ENCODE peak calls at places on chromosomes 2 and 18, in eight cellular contexts. F, W, T, O, K, Y, P and L are unnamed samples.

GRCh38 chr2:26318950-26319349 is 27.0 kb upstream of the SELENOI start:
- DNase-seq in F (no peak), W (no peak), T (no peak), O (no peak), K (peak), Y (no peak), P (no peak), L (no peak)

GRCh38 chr2:158724803-158725271 is 70.3 kb upstream of the DAPL1 start:
- DNase-seq in F (peak), W (peak), T (no peak), O (no peak), K (no peak), Y (no peak), P (no peak), L (no peak)

GRCh38 chr2:212124597-212124996 is 414.0 kb downstream of the ERBB4 start:
- DNase-seq in F (peak), W (no peak), T (no peak), O (no peak), K (peak), Y (no peak), P (no peak), L (no peak)

GRCh38 chr2:170354855-170355649 is 177.1 kb downstream of the MYO3B start:
- DNase-seq in F (no peak), W (no peak), T (no peak), O (no peak), K (no peak), Y (no peak), P (no peak), L (no peak)

GRCh38 chr2:47656715-47657600 is 126.0 kb upstream of the MSH6 start:
- DNase-seq in F (no peak), W (peak), T (no peak), O (no peak), K (no peak), Y (no peak), P (no peak), L (no peak)

GRCh38 chr18:49100226-49100968 is 149.6 kb upstream of the SMAD7 start:
- DNase-seq in F (no peak), W (no peak), T (no peak), O (no peak), K (peak), Y (no peak), P (no peak), L (no peak)

GRCh38 chr2:241483305-241483704 is 25.1 kb downstream of the STK25 start:
- DNase-seq in F (no peak), W (no peak), T (no peak), O (no peak), K (no peak), Y (no peak), P (no peak), L (no peak)

GRCh38 chr18:45722899-45723298 is 1.1 kb upstream of the SLC14A1 start:
- DNase-seq in F (peak), W (peak), T (peak), O (peak), K (peak), Y (peak), P (peak), L (peak)

GRCh38 chr2:199833525-199833924 is 17.5 kb downstream of the FTCDNL1 start:
- DNase-seq in F (no peak), W (no peak), T (no peak), O (no peak), K (no peak), Y (no peak), P (no peak), L (no peak)

GRCh38 chr2:37862620-37863019 is 62.5 kb upstream of the RMDN2 start:
- DNase-seq in F (no peak), W (no peak), T (no peak), O (no peak), K (no peak), Y (no peak), P (no peak), L (no peak)

GRCh38 chr2:230849633-230850357 is 14.9 kb upstream of the ITM2C start:
- DNase-seq in F (peak), W (no peak), T (no peak), O (peak), K (peak), Y (no peak), P (peak), L (no peak)

GRCh38 chr2:38620282-38620977 is 17.7 kb upstream of the HNRNPLL start:
- DNase-seq in F (peak), W (peak), T (no peak), O (no peak), K (no peak), Y (no peak), P (no peak), L (no peak)

GRCh38 chr18:48003426-48004349 is 73.2 kb upstream of the SMAD2 start:
- DNase-seq in F (peak), W (peak), T (no peak), O (no peak), K (no peak), Y (no peak), P (no peak), L (no peak)

GRCh38 chr18:75607701-75608100 is 180.2 kb upstream of the SMIM21 start:
- DNase-seq in F (no peak), W (no peak), T (no peak), O (no peak), K (no peak), Y (no peak), P (no peak), L (no peak)

GRCh38 chr2:73830871-73831401 is 2.2 kb downstream of the STAMBP start:
- DNase-seq in F (no peak), W (peak), T (no peak), O (no peak), K (no peak), Y (no peak), P (no peak), L (peak)

GRCh38 chr2:228507870-228508269 is 326.4 kb upstream of the SPHKAP start:
- DNase-seq in F (no peak), W (no peak), T (no peak), O (no peak), K (peak), Y (no peak), P (no peak), L (no peak)

GRCh38 chr2:113133696-113134558 is 6.5 kb downstream of the IL1RN start:
- DNase-seq in F (no peak), W (peak), T (no peak), O (no peak), K (no peak), Y (no peak), P (no peak), L (no peak)

GRCh38 chr2:42914314-42914713 is 121.9 kb upstream of the HAAO start:
- DNase-seq in F (no peak), W (no peak), T (no peak), O (no peak), K (no peak), Y (no peak), P (no peak), L (no peak)

GRCh38 chr2:128710770-128711169 is 392.1 kb upstream of the HS6ST1 start:
- DNase-seq in F (no peak), W (no peak), T (no peak), O (no peak), K (no peak), Y (no peak), P (no peak), L (no peak)

GRCh38 chr2:191166111-191166755 is 15.4 kb upstream of the STAT4 start:
- DNase-seq in F (peak), W (peak), T (no peak), O (no peak), K (peak), Y (no peak), P (no peak), L (no peak)

GRCh38 chr2:109275120-109276040 is 146.4 kb downstream of the SH3RF3 start:
- DNase-seq in F (no peak), W (no peak), T (no peak), O (no peak), K (no peak), Y (no peak), P (no peak), L (no peak)

GRCh38 chr2:208565690-208566421 is 159.3 kb downstream of the PTH2R start:
- DNase-seq in F (no peak), W (no peak), T (no peak), O (no peak), K (no peak), Y (no peak), P (no peak), L (no peak)

GRCh38 chr2:205657579-205657978 is 24.7 kb upstream of the NRP2 start:
- DNase-seq in F (no peak), W (no peak), T (no peak), O (no peak), K (no peak), Y (no peak), P (no peak), L (no peak)

GRCh38 chr2:31828891-31829290 is 181.9 kb downstream of the MEMO1 start:
- DNase-seq in F (no peak), W (no peak), T (no peak), O (no peak), K (no peak), Y (no peak), P (no peak), L (no peak)

GRCh38 chr18:34354351-34354750 is 129.6 kb upstream of the NOL4 start:
- DNase-seq in F (no peak), W (no peak), T (no peak), O (no peak), K (no peak), Y (no peak), P (no peak), L (no peak)

GRCh38 chr2:126467367-126468054 is 188.4 kb upstream of the GYPC start:
- DNase-seq in F (no peak), W (no peak), T (no peak), O (peak), K (no peak), Y (no peak), P (no peak), L (no peak)

GRCh38 chr2:20079546-20080115 is 28.2 kb upstream of the LAPTM4A start:
- DNase-seq in F (no peak), W (no peak), T (no peak), O (no peak), K (no peak), Y (no peak), P (no peak), L (no peak)

GRCh38 chr18:26655614-26656400 is 107.5 kb upstream of the KCTD1 start:
- DNase-seq in F (peak), W (peak), T (no peak), O (peak), K (peak), Y (peak), P (no peak), L (no peak)

GRCh38 chr2:109726666-109727270 is 67.3 kb upstream of the RGPD5 start:
- DNase-seq in F (no peak), W (no peak), T (no peak), O (no peak), K (no peak), Y (no peak), P (no peak), L (no peak)

GRCh38 chr18:8379187-8379941 is 229.9 kb upstream of the RAB12 start:
- DNase-seq in F (no peak), W (no peak), T (no peak), O (no peak), K (no peak), Y (no peak), P (no peak), L (no peak)

GRCh38 chr18:8380926-8381325 is 228.3 kb upstream of the RAB12 start:
- DNase-seq in F (no peak), W (no peak), T (no peak), O (no peak), K (no peak), Y (no peak), P (no peak), L (no peak)

GRCh38 chr18:8381801-8382459 is 227.3 kb upstream of the RAB12 start:
- DNase-seq in F (no peak), W (no peak), T (no peak), O (no peak), K (peak), Y (no peak), P (no peak), L (no peak)

GRCh38 chr18:8375899-8376512 is 233.2 kb upstream of the RAB12 start:
- DNase-seq in F (no peak), W (no peak), T (no peak), O (no peak), K (no peak), Y (no peak), P (no peak), L (no peak)

DNA sequence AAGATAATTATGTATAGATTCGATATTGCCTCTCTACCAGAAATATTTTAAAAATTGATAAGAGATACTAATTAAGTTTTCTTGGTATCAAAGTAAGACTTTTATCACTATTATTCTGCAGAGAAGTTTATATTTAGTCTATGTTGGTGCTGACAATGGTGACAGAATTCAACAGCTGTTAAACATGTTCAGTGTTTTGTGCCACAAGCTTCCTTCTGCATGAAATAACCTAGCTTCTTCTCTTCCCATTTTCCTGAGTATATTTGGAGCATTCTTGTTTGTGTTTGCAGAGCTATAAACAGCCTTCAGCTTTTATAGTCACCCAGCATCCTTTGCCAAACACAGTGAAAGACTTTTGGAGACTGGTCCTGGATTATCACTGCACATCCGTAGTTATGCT is 229.2 kb upstream of the RAB12 start:
- DNase-seq in F (no peak), W (no peak), T (no peak), O (no peak), K (no peak), Y (no peak), P (no peak), L (no peak)
- H3K4me2 ChIP-seq in F (no peak), W (no peak), T (no peak), O (no peak), K (no peak), Y (no peak), P (no peak), L (no peak)

DNA sequence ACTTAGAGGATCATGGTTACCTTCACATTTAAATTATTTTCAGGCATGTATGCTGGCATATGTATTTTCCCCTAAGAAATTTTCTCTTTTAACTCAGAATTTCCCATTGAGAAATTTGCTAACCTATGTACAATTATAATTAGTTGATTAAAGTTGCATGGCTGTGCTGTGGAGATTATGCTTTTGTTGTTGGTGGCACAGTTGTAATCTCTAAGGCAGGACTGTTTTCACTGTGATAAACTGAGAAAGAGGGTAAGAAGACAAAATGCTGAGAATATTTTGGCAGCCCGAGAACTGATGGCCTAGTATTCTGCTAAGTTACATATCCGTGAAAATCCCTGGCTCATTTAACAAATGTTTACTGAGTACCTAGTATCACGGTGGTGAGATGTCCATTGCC is 1.4 kb downstream of the VRK2 start:
- DNase-seq in F (no peak), W (no peak), T (no peak), O (no peak), K (no peak), Y (no peak), P (peak), L (no peak)
- H3K4me2 ChIP-seq in F (peak), W (peak), T (peak), O (peak), K (peak), Y (no peak), P (peak), L (peak)

DNA sequence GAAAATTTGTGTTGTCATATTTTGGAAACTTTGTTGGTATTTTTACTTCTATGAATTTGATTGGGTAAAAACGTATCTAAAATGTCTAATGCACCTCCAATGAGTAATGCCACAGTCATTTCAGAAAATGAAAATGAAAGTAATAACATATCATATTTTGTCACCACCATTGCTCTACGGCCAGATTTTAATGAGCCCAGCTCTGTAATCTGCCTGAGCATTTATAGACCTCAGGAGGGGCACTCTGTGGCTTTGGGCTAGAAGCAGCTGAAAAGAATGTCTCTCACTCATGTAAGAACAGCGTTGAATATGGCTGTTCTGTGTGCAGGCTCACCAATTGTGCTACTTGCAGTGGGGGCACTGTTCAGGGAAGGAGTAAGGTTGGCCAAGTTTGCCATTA is 32.7 kb upstream of the ABCA12 start:
- DNase-seq in F (no peak), W (no peak), T (peak), O (peak), K (no peak), Y (no peak), P (no peak), L (no peak)
- H3K4me2 ChIP-seq in F (peak), W (peak), T (peak), O (peak), K (no peak), Y (peak), P (no peak), L (peak)

GRCh38 chr2:117335967-117336366 is 478.5 kb upstream of the DDX18 start:
- DNase-seq in F (no peak), W (no peak), T (no peak), O (no peak), K (no peak), Y (no peak), P (no peak), L (no peak)
- H3K4me2 ChIP-seq in F (no peak), W (no peak), T (no peak), O (no peak), K (no peak), Y (no peak), P (no peak), L (no peak)

GRCh38 chr2:4502230-4502843 is 799.0 kb downstream of the DCDC2C start:
- DNase-seq in F (no peak), W (no peak), T (no peak), O (no peak), K (no peak), Y (no peak), P (no peak), L (no peak)

GRCh38 chr2:4507706-4508105 is 804.3 kb downstream of the DCDC2C start:
- DNase-seq in F (no peak), W (no peak), T (no peak), O (no peak), K (peak), Y (no peak), P (no peak), L (no peak)
- H3K4me2 ChIP-seq in F (no peak), W (no peak), T (no peak), O (no peak), K (no peak), Y (no peak), P (no peak), L (no peak)

GRCh38 chr2:101826716-101827115 is 129.2 kb downstream of the MAP4K4 start:
- DNase-seq in F (no peak), W (no peak), T (no peak), O (no peak), K (no peak), Y (no peak), P (no peak), L (no peak)

GRCh38 chr2:101828267-101829017 is 130.9 kb downstream of the MAP4K4 start:
- DNase-seq in F (no peak), W (no peak), T (no peak), O (peak), K (no peak), Y (no peak), P (no peak), L (no peak)

GRCh38 chr2:101829429-101829828 is 131.9 kb downstream of the MAP4K4 start:
- DNase-seq in F (no peak), W (no peak), T (no peak), O (peak), K (no peak), Y (no peak), P (no peak), L (no peak)

GRCh38 chr2:101829018-101829396 is 131.5 kb downstream of the MAP4K4 start:
- DNase-seq in F (no peak), W (no peak), T (no peak), O (no peak), K (no peak), Y (no peak), P (no peak), L (no peak)

GRCh38 chr2:101827246-101827645 is 129.7 kb downstream of the MAP4K4 start:
- DNase-seq in F (peak), W (peak), T (no peak), O (no peak), K (no peak), Y (no peak), P (peak), L (no peak)
- H3K4me2 ChIP-seq in F (peak), W (peak), T (no peak), O (peak), K (no peak), Y (peak), P (no peak), L (peak)

DNA sequence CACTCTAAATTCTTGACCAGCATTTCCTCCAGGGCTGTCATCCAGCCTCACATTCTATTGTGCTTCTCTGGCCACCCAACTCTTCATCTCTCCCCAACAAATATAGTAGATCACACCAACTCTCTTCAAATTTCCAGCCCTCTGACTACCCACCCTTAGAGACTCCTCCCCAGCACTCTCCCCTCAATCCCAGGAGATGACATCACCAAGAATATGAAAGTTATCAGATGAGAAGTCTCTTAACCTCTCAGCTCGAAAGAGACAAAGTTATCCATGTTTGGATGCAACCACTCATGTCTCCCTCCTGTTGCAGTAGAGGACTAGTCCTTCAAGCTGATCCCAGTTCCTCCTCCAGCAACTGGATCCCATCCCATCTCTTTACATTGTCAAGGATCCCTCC is 47.1 kb downstream of the LBH start:
- DNase-seq in F (no peak), W (no peak), T (no peak), O (no peak), K (no peak), Y (no peak), P (no peak), L (no peak)
- H3K4me2 ChIP-seq in F (no peak), W (no peak), T (no peak), O (no peak), K (no peak), Y (no peak), P (no peak), L (no peak)

DNA sequence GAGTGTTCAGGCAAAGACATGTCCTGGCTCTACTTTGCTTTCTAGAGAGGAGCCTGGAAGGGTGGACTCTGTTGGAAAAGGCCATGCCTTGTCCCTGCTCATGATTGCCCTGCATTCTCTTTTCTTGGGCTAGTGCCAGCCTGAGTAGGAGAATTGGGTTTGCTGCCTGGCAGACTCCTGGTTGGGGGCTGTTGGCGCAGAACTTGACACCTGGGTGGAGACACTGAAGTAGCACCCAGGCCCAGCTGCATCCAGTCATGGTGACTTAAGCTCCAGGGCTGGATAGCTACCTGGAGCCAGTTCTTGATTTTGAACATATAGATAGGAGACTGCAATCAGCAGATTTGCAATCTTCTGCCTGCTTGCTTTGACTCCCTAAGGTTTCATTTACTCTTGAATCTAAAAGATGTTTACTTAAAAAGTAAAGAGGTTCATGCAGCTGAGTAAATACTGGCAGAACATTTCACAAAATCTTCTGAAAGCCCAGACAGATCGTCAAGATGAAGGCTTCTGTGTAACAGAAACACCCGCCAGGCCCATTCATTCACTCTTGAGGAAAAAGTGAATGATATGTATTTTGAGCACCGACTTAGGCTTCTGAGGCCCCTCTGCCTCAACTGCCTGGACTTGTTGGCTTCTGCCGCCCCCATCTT is 38.0 kb upstream of the YWHAQ start:
- DNase-seq in F (no peak), W (no peak), T (no peak), O (no peak), K (no peak), Y (no peak), P (no peak), L (no peak)
- H3K4me2 ChIP-seq in F (peak), W (no peak), T (no peak), O (no peak), K (no peak), Y (no peak), P (no peak), L (no peak)